ENCODE peak calls at places on chromosome 20, in five cellular contexts. Q, I, V, D and K are unnamed samples.

GRCh38 chr20:22426772-22427171 is 157.6 kb downstream of the FOXA2 start:
- DNase-seq in Q (no peak), I (no peak), V (no peak), D (no peak), K (no peak)

GRCh38 chr20:48682529-48683385 is 145.0 kb downstream of the PREX1 start:
- DNase-seq in V (peak), Q (no peak), I (no peak), D (peak), K (peak)

GRCh38 chr20:23200413-23200812 is 114.3 kb upstream of the CD93 start:
- DNase-seq in D (no peak), I (no peak), V (no peak), Q (no peak), K (no peak)

GRCh38 chr20:45629496-45630100 is at the start of gene WFDC10A:
- DNase-seq in V (peak), D (peak), I (no peak), Q (peak), K (peak)

GRCh38 chr20:62808211-62808865 is 3.7 kb downstream of the OGFR start:
- DNase-seq in V (peak), D (peak), Q (no peak), I (peak), K (peak)

GRCh38 chr20:32727663-32728062 is 15.6 kb downstream of the COMMD7 start:
- DNase-seq in D (no peak), I (no peak), Q (no peak), V (no peak), K (peak)

GRCh38 chr20:63126876-63127699 is 88.8 kb downstream of the YTHDF1 start:
- DNase-seq in V (no peak), I (no peak), D (no peak), Q (no peak), K (no peak)

GRCh38 chr20:38198238-38198861 is 33.3 kb upstream of the TGM2 start:
- DNase-seq in Q (no peak), I (no peak), D (no peak), V (no peak), K (no peak)

GRCh38 chr20:21936720-21937380 is 231.4 kb downstream of the PAX1 start:
- DNase-seq in Q (peak), I (no peak), D (no peak), V (no peak), K (no peak)

GRCh38 chr20:621115-621756 is 11.1 kb upstream of the TCF15 start:
- DNase-seq in Q (no peak), D (no peak), V (no peak), I (no peak), K (peak)

GRCh38 chr20:47857994-47858557 is 72.8 kb upstream of the SULF2 start:
- DNase-seq in Q (no peak), I (no peak), V (no peak), D (no peak), K (no peak)

GRCh38 chr20:43442310-43442880 is 15.3 kb upstream of the SRSF6 start:
- DNase-seq in I (no peak), D (no peak), V (no peak), Q (no peak), K (peak)

GRCh38 chr20:38875170-38875993 is 50.8 kb upstream of the FAM83D start:
- DNase-seq in D (peak), Q (no peak), I (peak), V (no peak), K (no peak)

GRCh38 chr20:62165762-62166399 is 16.9 kb upstream of the MTG2 start:
- DNase-seq in Q (no peak), V (no peak), I (no peak), D (no peak), K (no peak)

GRCh38 chr20:62409935-62410741 is 3.1 kb upstream of the CABLES2 start:
- DNase-seq in V (peak), Q (no peak), D (peak), I (no peak), K (peak)

GRCh38 chr20:56625837-56626236 is 3.3 kb upstream of the TFAP2C start:
- DNase-seq in V (no peak), D (no peak), Q (no peak), I (no peak), K (no peak)

GRCh38 chr20:17542481-17542880 is 11.3 kb upstream of the BFSP1 start:
- DNase-seq in V (no peak), Q (no peak), I (no peak), D (no peak), K (no peak)

GRCh38 chr20:43537921-43538854 is 20.6 kb upstream of the SGK2 start:
- DNase-seq in V (peak), D (peak), I (peak), Q (no peak), K (peak)

GRCh38 chr20:60137657-60138245 is 179.5 kb downstream of the CDH26 start:
- DNase-seq in Q (peak), V (no peak), D (no peak), I (no peak), K (peak)

GRCh38 chr20:41029150-41029872 is 689 bp downstream of the TOP1 start:
- DNase-seq in D (no peak), I (peak), Q (no peak), V (peak), K (no peak)

GRCh38 chr20:57666834-57667157 is 43.0 kb downstream of the PMEPA1 start:
- DNase-seq in D (no peak), Q (no peak), V (no peak), I (no peak), K (no peak)

GRCh38 chr20:19758888-19759331 is 852 bp downstream of the RIN2 start:
- DNase-seq in D (peak), I (no peak), V (peak), Q (no peak), K (no peak)

GRCh38 chr20:49167811-49168507 is 20.2 kb downstream of the STAU1 start:
- DNase-seq in V (no peak), D (peak), I (no peak), Q (no peak), K (no peak)

GRCh38 chr20:18650224-18650623 is 62.4 kb downstream of the DTD1 start:
- DNase-seq in I (no peak), V (no peak), D (no peak), Q (no peak), K (no peak)

GRCh38 chr20:43947316-43947710 is 32.7 kb downstream of the TOX2 start:
- DNase-seq in D (no peak), Q (no peak), I (no peak), V (no peak), K (no peak)

GRCh38 chr20:13649548-13649947 is 10.8 kb upstream of the TASP1 start:
- DNase-seq in Q (no peak), I (no peak), D (no peak), V (no peak), K (no peak)

GRCh38 chr20:37095108-37095608 is 639 bp downstream of the RBL1 start:
- DNase-seq in Q (no peak), I (peak), D (no peak), V (no peak), K (peak)

GRCh38 chr20:13187899-13188298 is 33.2 kb upstream of the ISM1 start:
- DNase-seq in V (no peak), D (no peak), Q (no peak), I (no peak), K (no peak)

GRCh38 chr20:58891686-58892125 is 39.2 kb downstream of the GNAS start:
- DNase-seq in I (peak), D (peak), Q (no peak), V (peak), K (no peak)

GRCh38 chr20:37940161-37940560 is 37.2 kb downstream of the VSTM2L start:
- DNase-seq in Q (no peak), V (no peak), D (no peak), I (no peak), K (no peak)

GRCh38 chr20:18243802-18244201 is 44.5 kb upstream of the ZNF133 start:
- DNase-seq in D (no peak), V (no peak), Q (no peak), I (no peak), K (no peak)